ENCODE peak calls at places on chromosomes 12 and 14, in five cellular contexts. N is dermis microvascular lymphatic vessel endothelial cell, Z is AG08396, I is small intestine, S is kidney. U is an unnamed sample.

GRCh38 chr12:85278598-85279448 is 1.2 kb upstream of the ALX1 start:
- DNase-seq in Z (no peak), N (no peak), I (no peak), S (peak; percentile 55), U (peak; percentile 42)

GRCh38 chr14:105087308-105087962 is 22.2 kb upstream of the GPR132 start:
- DNase-seq in Z (peak; percentile 86), N (no peak), I (no peak), S (peak; percentile 91), U (peak; percentile 88)

GRCh38 chr14:23559010-23559920 is 3.2 kb downstream of the THTPA start:
- DNase-seq in I (peak; percentile 42), N (no peak), S (no peak), Z (peak; percentile 74), U (peak; percentile 40)

GRCh38 chr12:55716582-55717396 is 943 bp downstream of the BLOC1S1 start:
- DNase-seq in Z (no peak), N (no peak), S (no peak), I (no peak), U (no peak)

GRCh38 chr14:51478241-51478640 is 173.5 kb upstream of the FRMD6 start:
- DNase-seq in S (no peak), Z (no peak), N (no peak), I (no peak), U (no peak)

GRCh38 chr14:93970967-93971634 is 5.3 kb downstream of the ASB2 start:
- DNase-seq in Z (no peak), S (no peak), N (no peak), I (peak; percentile 46), U (no peak)

GRCh38 chr14:54597795-54598443 is 31.0 kb downstream of the SAMD4A start:
- DNase-seq in S (no peak), I (no peak), Z (no peak), N (no peak), U (no peak)

GRCh38 chr14:61549425-61549824 is 145.9 kb upstream of the HIF1A start:
- DNase-seq in N (no peak), S (no peak), I (no peak), Z (no peak), U (no peak)

GRCh38 chr12:107328442-107329133 is 235.2 kb upstream of the CRY1 start:
- DNase-seq in S (no peak), N (no peak), Z (peak; percentile 19), I (no peak), U (no peak)

GRCh38 chr12:98416845-98417244 is 98.5 kb upstream of the TMPO start:
- DNase-seq in N (no peak), Z (no peak), S (no peak), I (no peak), U (no peak)

GRCh38 chr12:39804479-39805241 is 185.1 kb upstream of the ABCD2 start:
- DNase-seq in Z (no peak), N (no peak), S (no peak), I (no peak), U (no peak)

GRCh38 chr12:71057330-71057729 is 100.5 kb downstream of the TSPAN8 start:
- DNase-seq in N (no peak), I (no peak), Z (no peak), S (no peak), U (no peak)

GRCh38 chr12:133130808-133131128 is 341 bp downstream of the ZNF10 start:
- DNase-seq in S (peak; percentile 80), N (no peak), I (no peak), Z (peak; percentile 5), U (no peak)

GRCh38 chr14:100106260-100106659 is 41.0 kb downstream of the EVL start:
- DNase-seq in N (no peak), Z (no peak), I (no peak), S (peak; percentile 3), U (no peak)

GRCh38 chr12:45887544-45887943 is 102.8 kb downstream of the SCAF11 start:
- DNase-seq in N (no peak), I (no peak), S (no peak), Z (no peak), U (no peak)

GRCh38 chr14:100341301-100342031 is 18.3 kb downstream of the SLC25A47 start:
- DNase-seq in Z (peak; percentile 90), S (peak; percentile 69), I (peak; percentile 50), N (peak; percentile 82), U (no peak)

GRCh38 chr12:65278576-65279386 is at the start of gene MSRB3:
- DNase-seq in I (no peak), S (peak; percentile 92), Z (peak; percentile 92), N (no peak), U (peak; percentile 92)

GRCh38 chr12:66144796-66145754 is 14.5 kb upstream of the LLPH start:
- DNase-seq in I (peak; percentile 41), N (peak; percentile 89), S (no peak), Z (peak; percentile 65), U (no peak)

GRCh38 chr14:69014829-69015259 is 35.7 kb upstream of the ACTN1 start:
- DNase-seq in S (peak; percentile 48), Z (no peak), I (no peak), N (no peak), U (no peak)

GRCh38 chr12:40049268-40049667 is 56.6 kb downstream of the SLC2A13 start:
- DNase-seq in S (no peak), Z (no peak), I (no peak), N (no peak), U (no peak)

GRCh38 chr14:103030741-103031565 is 26.4 kb downstream of the CDC42BPB start:
- DNase-seq in N (no peak), I (no peak), Z (no peak), S (no peak), U (no peak)

GRCh38 chr12:62282375-62282774 is 22.2 kb downstream of the USP15 start:
- DNase-seq in I (no peak), Z (no peak), S (no peak), N (no peak), U (no peak)

GRCh38 chr12:55746147-55746912 is 3.4 kb downstream of the GDF11 start:
- DNase-seq in S (no peak), I (no peak), Z (no peak), N (no peak), U (no peak)

GRCh38 chr12:18578191-18578590 is 159.6 kb downstream of the PLCZ1 start:
- DNase-seq in N (no peak), S (no peak), I (no peak), Z (no peak), U (no peak)

GRCh38 chr14:22084393-22085281 is 411.0 kb upstream of the OR4E1 start:
- DNase-seq in S (no peak), Z (peak; percentile 11), I (peak; percentile 56), N (peak; percentile 52), U (no peak)

GRCh38 chr12:122368361-122369073 is 54.0 kb downstream of the CLIP1 start:
- DNase-seq in N (peak; percentile 56), Z (peak; percentile 8), S (no peak), I (peak; percentile 68), U (no peak)

GRCh38 chr12:97556201-97556824 is 93.7 kb downstream of the RMST start:
- DNase-seq in I (no peak), Z (no peak), N (no peak), S (peak; percentile 74), U (no peak)

GRCh38 chr14:105482486-105483110 is 4.1 kb upstream of the CRIP1 start:
- DNase-seq in S (no peak), N (no peak), I (no peak), Z (no peak), U (no peak)

U was measured in chondrocyte.